ENCODE peak calls at places on chromosome 11, in seven cellular contexts. U, I, P, N, X, L and F are unnamed samples.

GRCh38 chr11:17923213-17923612 is 89.6 kb downstream of the SERGEF start:
- DNase-seq in U (no peak), I (no peak), P (no peak), N (no peak), X (no peak), L (no peak), F (no peak)

GRCh38 chr11:23897453-23898289 is 599.2 kb upstream of the LUZP2 start:
- DNase-seq in U (peak; percentile 94), I (no peak), P (no peak), N (no peak), X (no peak), L (no peak), F (no peak)

GRCh38 chr11:66365711-66366619 is 5.6 kb downstream of the SLC29A2 start:
- DNase-seq in U (no peak), I (no peak), P (peak; percentile 9), N (no peak), X (no peak), L (no peak), F (no peak)

GRCh38 chr11:76690736-76691135 is 20.2 kb upstream of the LRRC32 start:
- DNase-seq in U (peak; percentile 86), I (no peak), P (no peak), N (no peak), X (no peak), L (no peak), F (no peak)

GRCh38 chr11:94544832-94545640 is 1.3 kb downstream of the FUT4 start:
- DNase-seq in U (no peak), I (no peak), P (peak; percentile 20), N (no peak), X (no peak), L (no peak), F (no peak)

GRCh38 chr11:4093519-4094347 is 866 bp upstream of the RRM1 start:
- DNase-seq in U (no peak), I (no peak), P (peak; percentile 25), N (no peak), X (no peak), L (no peak), F (no peak)

GRCh38 chr11:12884751-12885318 is 124.3 kb upstream of the RASSF10 start:
- DNase-seq in U (no peak), I (no peak), P (no peak), N (no peak), X (no peak), L (no peak), F (no peak)

GRCh38 chr11:83809274-83809673 is 523.1 kb upstream of the CCDC90B start:
- DNase-seq in U (no peak), I (no peak), P (no peak), N (no peak), X (no peak), L (no peak), F (no peak)

GRCh38 chr11:86869966-86870570 is 69.7 kb downstream of the PRSS23 start:
- DNase-seq in U (peak; percentile 63), I (peak; percentile 10), P (peak; percentile 72), N (peak; percentile 41), X (no peak), L (peak; percentile 29), F (peak; percentile 67)

GRCh38 chr11:406796-407650 is 7.8 kb downstream of the SIGIRR start:
- DNase-seq in U (peak; percentile 65), I (peak; percentile 57), P (peak; percentile 94), N (peak; percentile 69), X (peak; percentile 37), L (no peak), F (peak; percentile 46)

GRCh38 chr11:117986981-117987495 is 844 bp downstream of the IL10RA start:
- DNase-seq in U (no peak), I (no peak), P (no peak), N (no peak), X (peak; percentile 92), L (no peak), F (no peak)

DNA sequence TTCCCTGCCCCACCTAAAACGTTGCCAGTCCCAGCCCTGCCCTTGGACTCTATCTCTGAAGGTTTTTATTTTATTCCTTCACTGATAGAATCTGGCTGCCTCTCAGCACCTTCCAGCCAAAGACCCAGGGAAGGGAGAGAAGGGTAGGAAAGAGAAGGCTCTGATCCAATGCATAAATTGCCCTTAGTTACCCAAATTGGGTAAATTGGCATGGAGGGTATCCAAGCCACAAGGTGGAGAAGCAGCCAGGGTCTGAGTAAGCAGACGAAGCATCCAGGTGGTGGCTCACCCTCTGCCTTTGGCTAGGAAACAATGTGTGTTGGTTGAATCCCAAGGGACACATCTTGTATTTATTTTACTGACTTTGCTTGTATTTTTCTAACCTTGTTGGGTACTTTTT is 89.0 kb downstream of the FEZ1 start:
- DNase-seq in U (no peak), I (no peak), P (no peak), N (no peak), X (no peak), L (no peak), F (no peak)
- TF ChIP-seq POLR2A in U (no peak), I (no peak), P (no peak), N (no peak), X (no peak), L (no peak), F (no peak)

GRCh38 chr11:44963071-44963575 is 12.4 kb upstream of the TP53I11 start:
- DNase-seq in U (no peak), I (no peak), P (no peak), N (no peak), X (no peak), L (no peak), F (no peak)

GRCh38 chr11:44964526-44965209 is 14.0 kb upstream of the TP53I11 start:
- DNase-seq in U (no peak), I (no peak), P (no peak), N (no peak), X (no peak), L (no peak), F (no peak)

GRCh38 chr11:44961894-44962293 is 11.2 kb upstream of the TP53I11 start:
- DNase-seq in U (no peak), I (no peak), P (no peak), N (no peak), X (no peak), L (no peak), F (no peak)

GRCh38 chr11:44962464-44962863 is 11.8 kb upstream of the TP53I11 start:
- DNase-seq in U (no peak), I (no peak), P (no peak), N (no peak), X (no peak), L (no peak), F (no peak)

GRCh38 chr11:44963948-44964347 is 13.3 kb upstream of the TP53I11 start:
- DNase-seq in U (no peak), I (no peak), P (no peak), N (no peak), X (no peak), L (no peak), F (no peak)
- H4K20me1 ChIP-seq in U (no peaks in the 10 kb centered on the region), I (no peaks in the 10 kb centered on the region), P (no peaks in the 10 kb centered on the region), N (no peaks in the 10 kb centered on the region), X (no peaks in the 10 kb centered on the region), L (no peaks in the 10 kb centered on the region), F (no peaks in the 10 kb centered on the region)

DNA sequence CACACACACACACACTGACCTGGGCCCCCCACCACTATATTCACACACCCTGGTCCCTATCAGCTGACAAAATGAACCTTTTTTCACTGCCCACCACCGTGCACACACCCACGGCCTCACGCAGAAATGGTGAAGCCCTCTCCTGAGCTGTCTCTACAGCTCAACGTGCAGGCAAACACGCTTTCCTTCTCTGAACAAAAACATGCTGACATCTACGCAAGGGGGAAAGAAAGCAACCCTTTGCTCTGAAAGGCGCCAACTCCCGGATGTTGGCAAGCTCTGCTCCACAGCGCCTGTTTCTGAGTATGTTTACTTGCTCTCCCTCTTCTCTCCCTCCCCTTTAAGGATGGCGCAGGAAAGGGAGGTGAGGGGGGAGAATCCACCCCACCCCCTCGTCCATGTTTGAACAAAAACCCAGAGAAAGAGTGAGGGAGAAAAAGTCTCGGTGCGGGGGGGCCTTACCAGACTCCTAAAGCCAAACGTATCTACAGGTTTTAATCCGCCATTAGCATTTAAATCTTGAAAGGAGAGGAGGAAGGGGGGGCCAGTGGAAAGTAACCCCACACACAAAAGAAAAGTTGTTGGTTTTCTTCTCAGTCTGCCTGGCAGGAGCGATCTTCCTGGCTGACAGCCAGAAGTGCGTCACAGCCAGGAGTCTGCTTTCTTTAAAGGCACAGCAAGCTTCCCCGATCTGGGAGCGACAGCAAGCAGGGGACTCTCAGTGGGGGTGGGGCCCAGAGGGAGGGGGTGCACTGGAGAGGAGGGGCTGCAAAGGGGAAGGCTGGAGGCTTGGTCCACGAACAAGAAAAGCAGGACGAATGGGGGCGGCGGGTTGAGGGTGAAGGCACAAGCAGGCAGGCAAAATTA is 39.6 kb downstream of the NUMA1 start:
- DNase-seq in U (peak; percentile 95), I (peak; percentile 50), P (peak; percentile 79), N (peak; percentile 72), X (no peak), L (peak; percentile 88), F (peak; percentile 96)
- TF ChIP-seq POLR2A in U (peak; percentile 67), I (no peak), P (no peak), N (no peak), X (peak; percentile 57), L (no peak), F (no peak)

GRCh38 chr11:9264381-9265210 is 554 bp downstream of the DENND5A start:
- DNase-seq in U (peak; percentile 81), I (no peak), P (no peak), N (no peak), X (no peak), L (no peak), F (peak; percentile 87)

GRCh38 chr11:9266132-9266736 is 1.1 kb upstream of the DENND5A start:
- DNase-seq in U (no peak), I (no peak), P (no peak), N (no peak), X (no peak), L (peak; percentile 66), F (no peak)

GRCh38 chr11:9263840-9264380 is 1.2 kb downstream of the DENND5A start:
- DNase-seq in U (peak; percentile 30), I (no peak), P (no peak), N (no peak), X (peak; percentile 82), L (peak; percentile 43), F (no peak)

GRCh38 chr11:9265211-9266131 is at the start of gene DENND5A:
- DNase-seq in U (peak; percentile 83), I (peak; percentile 61), P (peak; percentile 99), N (peak; percentile 43), X (no peak), L (peak; percentile 80), F (peak; percentile 90)

GRCh38 chr11:9260182-9261146 is 4.7 kb downstream of the DENND5A start:
- DNase-seq in U (no peak), I (no peak), P (no peak), N (no peak), X (no peak), L (no peak), F (no peak)
- H4K20me1 ChIP-seq in U (peaks cover 66% of the 10 kb centered on the region), I (peaks cover 6% of the 10 kb centered on the region), P (peaks cover 13% of the 10 kb centered on the region), N (peaks cover 3% of the 10 kb centered on the region), X (no peaks in the 10 kb centered on the region), L (peaks cover 49% of the 10 kb centered on the region), F (no peaks in the 10 kb centered on the region)